ENCODE peak calls at places on chromosomes 2 and 18, in five cellular contexts. Y is GM10248; E is stimulated activated CD8-positive, alpha-beta memory T cell treated with anti-CD3 and anti-CD28 coated beads, Interleukin-15, amount 100 ng/mL, for 1 hour; A is PC-9; I is CD8-positive, alpha-beta memory T cell. S is an unnamed sample.

GRCh38 chr2:212646698-212647097 is 108.1 kb upstream of the ERBB4 start:
- DNase-seq in Y (no peak), E (no peak), A (peak), I (no peak), S (no peak)

GRCh38 chr2:157934684-157935377 is 58.7 kb upstream of the ACVR1 start:
- DNase-seq in Y (no peak), E (no peak), A (no peak), I (no peak), S (no peak)

GRCh38 chr2:234932591-234933168 is 19.1 kb upstream of the SH3BP4 start:
- DNase-seq in Y (no peak), E (no peak), A (no peak), I (no peak), S (no peak)

GRCh38 chr2:94995516-94995915 is 30.0 kb upstream of the MAL start:
- DNase-seq in Y (no peak), E (no peak), A (no peak), I (no peak), S (no peak)

GRCh38 chr2:36355157-36355889 is at the start of gene CRIM1:
- DNase-seq in Y (peak), E (no peak), A (peak), I (peak), S (peak)

GRCh38 chr18:78629426-78629825 is 350.2 kb upstream of the SALL3 start:
- DNase-seq in Y (no peak), E (no peak), A (no peak), I (no peak), S (no peak)

GRCh38 chr2:19255481-19255880 is 102.9 kb downstream of the OSR1 start:
- DNase-seq in Y (no peak), E (no peak), A (peak), I (no peak), S (no peak)

GRCh38 chr18:41966943-41967342 is 11.9 kb downstream of the PIK3C3 start:
- DNase-seq in Y (no peak), E (no peak), A (no peak), I (no peak), S (no peak)

GRCh38 chr2:42804891-42805290 is 12.5 kb upstream of the HAAO start:
- DNase-seq in Y (no peak), E (no peak), A (no peak), I (no peak), S (no peak)

GRCh38 chr2:10469955-10470568 is 21.9 kb upstream of the ODC1 start:
- DNase-seq in Y (no peak), E (no peak), A (no peak), I (no peak), S (no peak)

GRCh38 chr18:26133652-26134051 is at the start of gene PSMA8:
- DNase-seq in Y (no peak), E (peak), A (no peak), I (peak), S (peak)

GRCh38 chr2:237904806-237905599 is 45.6 kb downstream of the RAMP1 start:
- DNase-seq in Y (no peak), E (no peak), A (no peak), I (no peak), S (peak)

GRCh38 chr18:53757346-53757745 is 467.1 kb downstream of the MBD2 start:
- DNase-seq in Y (no peak), E (no peak), A (no peak), I (no peak), S (no peak)

GRCh38 chr2:180291060-180291459 is 284.0 kb upstream of the CWC22 start:
- DNase-seq in Y (no peak), E (no peak), A (no peak), I (no peak), S (no peak)

GRCh38 chr2:218607436-218608115 is at the start of gene PLCD4:
- DNase-seq in Y (no peak), E (no peak), A (peak), I (no peak), S (no peak)

GRCh38 chr2:64141711-64142405 is 2.4 kb downstream of the PELI1 start:
- DNase-seq in Y (no peak), E (no peak), A (no peak), I (no peak), S (no peak)

GRCh38 chr2:51165534-51166260 is 133.8 kb upstream of the NRXN1 start:
- DNase-seq in Y (no peak), E (no peak), A (no peak), I (no peak), S (no peak)

GRCh38 chr2:240983361-240983995 is 14.9 kb upstream of the SNED1 start:
- DNase-seq in Y (peak), E (no peak), A (peak), I (peak), S (peak)

GRCh38 chr2:53740170-53740569 is 27.4 kb upstream of the CHAC2 start:
- DNase-seq in Y (no peak), E (no peak), A (no peak), I (no peak), S (no peak)

GRCh38 chr2:55051026-55051866 is 995 bp upstream of the RTN4 start:
- DNase-seq in Y (no peak), E (no peak), A (peak), I (peak), S (no peak)

GRCh38 chr2:157325786-157326185 is at the start of gene ERMN:
- DNase-seq in Y (no peak), E (no peak), A (no peak), I (no peak), S (no peak)

GRCh38 chr2:119694470-119694993 is 15.5 kb downstream of the TMEM177 start:
- DNase-seq in Y (no peak), E (no peak), A (no peak), I (no peak), S (no peak)

GRCh38 chr2:175036582-175037018 is 31.4 kb upstream of the CHN1 start:
- DNase-seq in Y (peak), E (no peak), A (no peak), I (peak), S (peak)

GRCh38 chr18:63236417-63236816 is 83.2 kb downstream of the BCL2 start:
- DNase-seq in Y (no peak), E (no peak), A (no peak), I (no peak), S (no peak)

GRCh38 chr2:189783451-189783926 is 650 bp downstream of the ORMDL1 start:
- DNase-seq in Y (peak), E (no peak), A (no peak), I (no peak), S (no peak)

GRCh38 chr2:28316546-28317335 is 75.9 kb upstream of the FOSL2 start:
- DNase-seq in Y (no peak), E (no peak), A (no peak), I (no peak), S (no peak)

GRCh38 chr2:238236571-238236970 is 3.3 kb downstream of the HES6 start:
- DNase-seq in Y (no peak), E (no peak), A (no peak), I (no peak), S (no peak)

GRCh38 chr2:153059338-153060052 is 341.1 kb downstream of the ARL6IP6 start:
- DNase-seq in Y (no peak), E (no peak), A (peak), I (no peak), S (no peak)

GRCh38 chr2:101540518-101540917 is 65.6 kb upstream of the RFX8 start:
- DNase-seq in Y (no peak), E (no peak), A (no peak), I (no peak), S (no peak)

GRCh38 chr18:28884304-28884703 is 707.4 kb upstream of the CDH2 start:
- DNase-seq in Y (no peak), E (no peak), A (no peak), I (no peak), S (no peak)

GRCh38 chr2:207902822-207903221 is 122.5 kb downstream of the PLEKHM3 start:
- DNase-seq in Y (no peak), E (no peak), A (no peak), I (no peak), S (no peak)

GRCh38 chr18:66048404-66048803 is 297.6 kb downstream of the CDH7 start:
- DNase-seq in Y (no peak), E (no peak), A (no peak), I (no peak), S (no peak)

GRCh38 chr18:8366656-8367055 is 242.6 kb upstream of the RAB12 start:
- DNase-seq in Y (no peak), E (no peak), A (no peak), I (no peak), S (no peak)

GRCh38 chr2:48277153-48277552 is 252.8 kb upstream of the STON1 start:
- DNase-seq in Y (no peak), E (no peak), A (no peak), I (no peak), S (no peak)